ENCODE peak calls at places on chromosomes 3 and 15, in ten cellular contexts. K, H, Y, O, W, N, Z, Q, I and S are unnamed samples.

GRCh38 chr3:134350266-134350665 is 24.0 kb downstream of the AMOTL2 start:
- DNase-seq in K (no peak), I (no peak), N (no peak), H (no peak), Q (no peak), O (no peak), Z (no peak), Y (no peak), W (no peak), S (no peak)

GRCh38 chr15:59191855-59192237 is 14.8 kb upstream of the LDHAL6B start:
- DNase-seq in I (no peak), K (no peak), N (no peak), Z (no peak), Q (no peak), Y (no peak), W (peak), H (no peak), O (no peak), S (no peak)

GRCh38 chr3:129651316-129652202 is 45.1 kb upstream of the PLXND1 start:
- DNase-seq in K (no peak), Q (no peak), Y (no peak), H (no peak), I (no peak), Z (peak), W (peak), N (peak), O (no peak), S (no peak)

GRCh38 chr15:101024111-101024695 is 105.0 kb downstream of the LRRK1 start:
- DNase-seq in K (no peak), Y (no peak), N (no peak), Q (no peak), Z (no peak), H (no peak), W (no peak), O (no peak), I (no peak), S (no peak)

GRCh38 chr15:91853501-91853967 is at the start of gene SLCO3A1:
- DNase-seq in Z (peak), K (peak), N (peak), Y (peak), W (peak), I (peak), H (no peak), O (peak), Q (peak), S (peak)

GRCh38 chr3:132228923-132229322 is 88.3 kb upstream of the ACP3 start:
- DNase-seq in O (no peak), H (no peak), Q (no peak), I (no peak), Y (no peak), N (peak), K (no peak), Z (no peak), W (no peak), S (no peak)

GRCh38 chr15:82051664-82052063 is 5.8 kb upstream of the MEX3B start:
- DNase-seq in Y (no peak), Q (no peak), Z (peak), W (no peak), K (no peak), I (no peak), H (no peak), N (peak), O (no peak), S (peak)

GRCh38 chr15:73945109-73945508 is 18.8 kb downstream of the LOXL1 start:
- DNase-seq in Z (no peak), N (no peak), Q (no peak), H (no peak), K (no peak), O (no peak), I (no peak), W (no peak), Y (no peak), S (no peak)

GRCh38 chr3:59660376-59660775 is 610.6 kb upstream of the CFAP20DC start:
- DNase-seq in Y (no peak), Q (no peak), K (no peak), O (no peak), I (no peak), N (no peak), W (no peak), H (no peak), Z (no peak), S (no peak)

GRCh38 chr15:51732661-51733060 is 4.8 kb downstream of the LYSMD2 start:
- DNase-seq in H (no peak), O (no peak), W (no peak), Q (no peak), Y (no peak), K (no peak), I (no peak), N (no peak), Z (no peak), S (no peak)

GRCh38 chr3:46297658-46298423 is 55.6 kb downstream of the CCR3 start:
- DNase-seq in W (no peak), I (no peak), O (no peak), Y (no peak), Q (peak), K (no peak), H (no peak), Z (no peak), N (no peak), S (peak)